ENCODE peak calls at places on chromosome 12, in four cellular contexts. K is suprapubic skin, I is GM12891, Z is uterus. E is an unnamed sample.

GRCh38 chr12:108316153-108316892 is 22.8 kb downstream of the CMKLR1 start:
- DNase-seq in Z (no peak), K (no peak), I (no peak), E (no peak)

GRCh38 chr12:13537623-13538022 is 341.1 kb downstream of the EMP1 start:
- DNase-seq in I (no peak), K (no peak), Z (no peak), E (no peak)

GRCh38 chr12:76037130-76038105 is 5.8 kb upstream of the PHLDA1 start:
- DNase-seq in K (no peak), Z (peak; percentile 45), I (no peak), E (no peak)

GRCh38 chr12:76678992-76679391 is 84.9 kb upstream of the ZDHHC17 start:
- DNase-seq in K (no peak), Z (no peak), I (no peak), E (no peak)

GRCh38 chr12:71685312-71685906 is 473 bp upstream of the TMEM19 start:
- DNase-seq in K (no peak), Z (no peak), I (no peak), E (no peak)

GRCh38 chr12:115506822-115507629 is 770.5 kb downstream of the MED13L start:
- DNase-seq in Z (no peak), K (no peak), I (no peak), E (no peak)

GRCh38 chr12:53034459-53034858 is 15.4 kb upstream of the TNS2 start:
- DNase-seq in K (no peak), I (no peak), Z (no peak), E (no peak)

GRCh38 chr12:57127710-57128518 is at the start of gene LRP1:
- DNase-seq in K (peak; percentile 91), Z (peak; percentile 90), I (peak; percentile 73), E (no peak)

GRCh38 chr12:94242871-94243270 is 94.5 kb downstream of the PLXNC1 start:
- DNase-seq in K (no peak), Z (no peak), I (no peak), E (no peak)

GRCh38 chr12:107320929-107321618 is 227.7 kb upstream of the CRY1 start:
- DNase-seq in Z (no peak), K (no peak), I (no peak), E (no peak)

GRCh38 chr12:39975374-39975918 is 130.4 kb downstream of the SLC2A13 start:
- DNase-seq in K (no peak), I (no peak), Z (no peak), E (no peak)

GRCh38 chr12:64395739-64396138 is 5.2 kb upstream of the C12orf56 start:
- DNase-seq in K (no peak), I (no peak), Z (no peak), E (no peak)

GRCh38 chr12:8950702-8951478 is 1.4 kb upstream of the M6PR start:
- DNase-seq in I (no peak), Z (no peak), K (no peak), E (no peak)

GRCh38 chr12:42698213-42698612 is 108.7 kb upstream of the PRICKLE1 start:
- DNase-seq in K (peak; percentile 67), Z (peak; percentile 51), I (no peak), E (no peak)

GRCh38 chr12:53698948-53699672 is 23.2 kb upstream of the ATP5MC2 start:
- DNase-seq in I (no peak), K (no peak), Z (no peak), E (no peak)

GRCh38 chr12:19624000-19624399 is 184.7 kb downstream of the AEBP2 start:
- DNase-seq in K (no peak), I (no peak), Z (no peak), E (no peak)

GRCh38 chr12:54378791-54379400 is 5.6 kb downstream of the ZNF385A start:
- DNase-seq in K (no peak), Z (peak; percentile 49), I (no peak), E (no peak)

GRCh38 chr12:79834712-79835376 is 100.1 kb downstream of the PPP1R12A start:
- DNase-seq in Z (no peak), K (no peak), I (no peak), E (no peak)

GRCh38 chr12:107983871-107984480 is 145.1 kb upstream of the WSCD2 start:
- DNase-seq in Z (no peak), I (no peak), K (no peak), E (no peak)

GRCh38 chr12:113439606-113440030 is 17.4 kb downstream of the SDSL start:
- DNase-seq in K (no peak), Z (no peak), I (no peak), E (no peak)

GRCh38 chr12:4212845-4213244 is 60.7 kb upstream of the CCND2 start:
- DNase-seq in I (no peak), Z (no peak), K (no peak), E (no peak)

GRCh38 chr12:97016163-97016562 is 109.1 kb downstream of the NEDD1 start:
- DNase-seq in I (no peak), K (no peak), Z (no peak), E (no peak)

DNA sequence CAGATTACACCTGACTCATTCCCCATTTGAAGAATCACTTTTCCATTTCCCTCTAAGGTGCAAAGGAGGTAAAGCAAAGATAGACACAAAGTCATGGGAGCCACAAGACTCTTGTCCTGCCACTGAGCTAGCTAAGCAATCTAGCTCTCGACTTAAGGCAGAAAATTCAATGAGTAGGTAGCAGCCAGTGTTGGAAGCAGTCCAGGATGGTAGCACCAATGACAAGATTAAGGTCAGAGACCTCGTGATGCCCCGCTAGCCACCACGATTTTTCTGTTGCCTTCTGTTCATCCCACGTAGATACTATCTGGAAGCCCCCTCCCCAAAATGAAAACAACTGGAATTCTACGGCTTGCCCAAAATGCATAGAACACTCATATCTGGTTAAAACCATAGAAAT is 1.4 kb downstream of the VAMP1 start:
- DNase-seq in I (no peak), K (no peak), Z (no peak), E (no peak)
- TF ChIP-seq POLR2A in I (no peak), K (no peak), Z (no peak), E (no peak)

GRCh38 chr12:120783197-120783596 is 57.6 kb downstream of the ACADS start:
- DNase-seq in K (no peak), I (no peak), Z (no peak), E (no peak)
- TF ChIP-seq POLR2A in K (no peak), I (no peak), Z (no peak), E (no peak)

GRCh38 chr12:11687538-11687937 is 38.1 kb downstream of the ETV6 start:
- DNase-seq in Z (no peak), I (no peak), K (no peak), E (no peak)

GRCh38 chr12:11685716-11686115 is 36.2 kb downstream of the ETV6 start:
- DNase-seq in I (no peak), Z (no peak), K (no peak), E (no peak)

GRCh38 chr12:11685261-11685660 is 35.8 kb downstream of the ETV6 start:
- DNase-seq in K (no peak), Z (no peak), I (no peak), E (no peak)

GRCh38 chr12:11684811-11685210 is 35.3 kb downstream of the ETV6 start:
- DNase-seq in K (no peak), I (no peak), Z (no peak), E (no peak)

DNA sequence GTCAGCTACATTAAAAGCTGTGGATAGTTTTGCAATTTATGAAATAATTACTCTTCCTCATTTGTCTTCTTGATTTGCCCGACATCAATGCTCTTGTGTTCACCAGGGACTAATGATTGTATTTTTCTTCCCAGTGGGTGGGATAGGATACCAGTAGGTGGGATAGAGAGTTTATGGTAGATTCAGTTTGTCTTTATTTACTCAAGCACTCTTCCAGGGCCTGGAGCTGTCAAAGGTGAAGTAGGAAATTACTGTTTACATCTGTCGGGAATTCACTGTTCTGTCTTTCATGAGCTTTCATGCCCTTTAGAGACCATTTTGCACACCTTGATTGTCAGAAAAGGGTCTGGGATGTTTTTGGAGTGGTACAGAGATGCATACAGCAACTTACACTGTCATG is 36.7 kb downstream of the ETV6 start:
- DNase-seq in I (no peak), K (no peak), Z (no peak), E (no peak)
- TF ChIP-seq POLR2A in I (no peak), K (no peak), Z (no peak), E (no peak)

GRCh38 chr12:89708793-89709156 is at the start of gene ATP2B1:
- DNase-seq in K (peak; percentile 90), I (peak; percentile 68), Z (peak; percentile 78), E (peak; percentile 37)
- TF ChIP-seq POLR2A in K (peak; percentile 80), I (no peak), Z (peak; percentile 94), E (peak; percentile 96)

DNA sequence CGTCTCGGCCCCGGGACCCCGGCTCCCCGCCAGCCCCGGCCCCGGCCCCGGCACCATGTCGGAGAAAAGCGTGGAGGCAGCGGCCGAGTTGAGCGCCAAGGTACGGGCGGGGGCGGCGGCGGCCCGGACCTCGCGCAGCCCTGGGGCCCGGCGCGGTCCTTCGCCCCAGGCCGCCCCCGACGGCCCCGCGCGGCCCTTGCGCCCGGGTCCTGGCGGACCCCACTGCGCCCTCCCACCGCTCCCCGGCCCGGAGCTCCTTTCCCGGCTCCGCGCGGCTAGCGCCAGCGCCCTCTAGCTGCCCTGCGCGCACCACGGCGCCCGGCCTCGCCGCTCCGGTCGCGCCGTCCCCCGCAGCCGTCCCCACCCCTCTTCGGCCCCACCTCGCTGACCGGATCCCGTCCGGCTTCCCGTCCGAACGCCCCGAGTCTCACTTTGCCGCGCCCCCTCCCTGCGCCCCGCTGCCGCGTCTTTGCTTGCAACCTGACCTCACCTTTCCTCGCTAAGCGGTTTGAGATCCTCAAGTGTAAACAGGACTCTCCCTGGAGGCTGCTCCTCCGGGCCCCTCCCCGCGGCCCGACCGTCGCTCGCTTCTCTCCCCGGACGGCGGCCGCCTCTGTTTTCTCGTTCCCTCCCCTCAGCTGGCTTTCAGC is 613 bp downstream of the PTMS start:
- DNase-seq in K (peak; percentile 88), I (no peak), Z (peak; percentile 77), E (no peak)
- TF ChIP-seq POLR2A in K (no peak), I (no peak), Z (no peak), E (no peak)

DNA sequence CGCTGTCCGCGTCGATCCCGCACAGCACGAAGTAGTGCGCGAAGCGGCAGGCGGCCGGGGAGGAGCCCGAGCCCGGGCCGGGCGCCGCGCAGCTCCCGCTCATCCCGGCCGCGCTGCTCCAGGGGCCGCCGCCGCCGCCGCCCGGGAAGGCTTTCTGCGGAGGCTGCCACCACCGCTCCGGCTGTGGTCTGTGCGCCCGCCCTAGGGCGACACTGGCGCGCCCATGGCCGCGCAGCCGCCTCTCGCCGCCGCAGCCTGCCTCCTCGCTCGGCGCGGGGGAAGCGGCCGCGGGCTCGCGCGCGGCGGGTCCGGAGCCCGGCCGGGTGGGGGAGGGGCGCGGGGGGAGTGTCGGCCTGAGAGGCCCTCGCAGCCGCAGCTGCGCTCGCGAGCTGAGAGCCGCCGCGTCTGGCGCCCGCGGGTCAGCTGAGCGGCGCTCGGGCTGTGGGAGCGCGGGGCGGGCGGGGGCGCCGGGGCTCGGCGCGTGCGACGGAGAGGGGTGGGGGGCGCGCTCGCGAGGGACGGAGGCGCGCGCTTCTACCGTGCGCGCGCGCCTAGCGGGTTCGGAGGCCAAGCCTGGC is at the start of gene DENND5B:
- DNase-seq in K (peak; percentile 69), I (peak; percentile 69), Z (peak; percentile 80), E (no peak)
- TF ChIP-seq POLR2A in K (no peak), I (no peak), Z (no peak), E (no peak)

GRCh38 chr12:60845696-60846095 is 1249.9 kb downstream of the SLC16A7 start:
- DNase-seq in Z (no peak), I (no peak), K (no peak), E (no peak)
- TF ChIP-seq POLR2A in Z (no peak), I (no peak), K (no peak), E (no peak)

E was measured in esophagus squamous epithelium.